ENCODE peak calls at places on chromosomes 4 and X, in five cellular contexts. G, Z, K, B and C are unnamed samples.
A peak's percentile ranks its signal among the peaks of the same experiment; 100 is the strongest.

GRCh38 chr4:178198691-178199090 is 756.5 kb upstream of the AGA start:
- DNase-seq in G (no peak), K (no peak), B (no peak), Z (no peak), C (no peak)

GRCh38 chr4:180913750-180914149 is 1329.5 kb upstream of the TENM3 start:
- DNase-seq in K (no peak), B (no peak), Z (no peak), G (no peak), C (no peak)

GRCh38 chr4:52288212-52288611 is 237.1 kb downstream of the SPATA18 start:
- DNase-seq in G (no peak), Z (no peak), B (no peak), K (no peak), C (no peak)

GRCh38 chrX:39577976-39578962 is 519.5 kb downstream of the BCOR start:
- DNase-seq in B (peak; percentile 42), K (no peak), Z (peak; percentile 5), G (peak; percentile 41), C (peak; percentile 53)

GRCh38 chr4:88858752-88859151 is 161.1 kb upstream of the NAP1L5 start:
- DNase-seq in G (no peak), B (no peak), K (no peak), Z (peak; percentile 11), C (no peak)

GRCh38 chrX:27910412-27910811 is 70.8 kb downstream of the DCAF8L1 start:
- DNase-seq in K (no peak), G (no peak), B (no peak), Z (no peak), C (no peak)

GRCh38 chrX:75278991-75279390 is 5.1 kb downstream of the UPRT start:
- DNase-seq in Z (no peak), B (no peak), K (no peak), G (no peak), C (no peak)

GRCh38 chrX:103464071-103464773 is 55.1 kb downstream of the RAB40A start:
- DNase-seq in B (no peak), Z (peak; percentile 19), G (peak; percentile 10), K (peak; percentile 28), C (no peak)

GRCh38 chrX:51496501-51497291 is at the start of gene NUDT11:
- DNase-seq in Z (peak; percentile 18), K (peak; percentile 39), B (peak; percentile 50), G (peak; percentile 46), C (peak; percentile 87)

GRCh38 chr4:112436987-112437386 is 79.0 kb downstream of the NEUROG2 start:
- DNase-seq in G (no peak), Z (no peak), K (no peak), B (no peak), C (no peak)

GRCh38 chrX:115579786-115580294 is 18.9 kb downstream of the PLS3 start:
- DNase-seq in B (no peak), Z (no peak), G (no peak), K (no peak), C (no peak)

GRCh38 chr4:20376070-20376469 is 124.4 kb downstream of the SLIT2 start:
- DNase-seq in B (no peak), K (no peak), Z (no peak), G (no peak), C (no peak)

GRCh38 chr4:3384771-3385701 is 56.7 kb upstream of the HGFAC start:
- DNase-seq in K (no peak), Z (peak; percentile 49), B (no peak), G (peak; percentile 41), C (peak; percentile 56)

GRCh38 chrX:17494231-17494630 is 119.2 kb downstream of the NHS start:
- DNase-seq in B (no peak), G (no peak), K (no peak), Z (no peak), C (no peak)

GRCh38 chrX:78104447-78105176 is 564 bp downstream of the PGK1 start:
- DNase-seq in B (peak; percentile 58), G (peak; percentile 70), K (peak; percentile 31), Z (peak; percentile 9), C (peak; percentile 72)

DNA sequence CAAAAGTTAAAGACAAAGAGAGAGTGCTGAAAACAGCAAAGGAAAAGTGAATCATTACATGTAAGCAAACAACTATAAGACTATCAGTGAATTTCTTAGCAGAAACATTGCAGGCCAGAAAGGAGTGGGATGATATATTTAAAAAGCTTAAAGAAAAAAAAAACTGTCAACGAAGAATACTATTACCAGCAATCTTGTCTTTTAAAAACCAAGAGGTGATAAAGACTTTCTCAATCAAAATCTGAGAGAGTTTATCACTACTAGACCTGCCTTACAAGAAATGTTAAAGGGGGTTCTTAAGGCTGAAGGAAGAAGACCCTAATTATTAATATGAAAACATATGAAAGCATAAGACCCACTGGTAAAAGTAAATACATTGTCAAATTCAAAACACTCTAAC is 132.5 kb upstream of the ZCCHC13 start:
- DNase-seq in G (no peak), B (no peak), K (no peak), Z (no peak), C (no peak)
- H3K9me3 ChIP-seq in G (no peaks in the 10 kb centered on the region), B (no peaks in the 10 kb centered on the region), K (no peaks in the 10 kb centered on the region), Z (no peaks in the 10 kb centered on the region), C (no peaks in the 10 kb centered on the region)

DNA sequence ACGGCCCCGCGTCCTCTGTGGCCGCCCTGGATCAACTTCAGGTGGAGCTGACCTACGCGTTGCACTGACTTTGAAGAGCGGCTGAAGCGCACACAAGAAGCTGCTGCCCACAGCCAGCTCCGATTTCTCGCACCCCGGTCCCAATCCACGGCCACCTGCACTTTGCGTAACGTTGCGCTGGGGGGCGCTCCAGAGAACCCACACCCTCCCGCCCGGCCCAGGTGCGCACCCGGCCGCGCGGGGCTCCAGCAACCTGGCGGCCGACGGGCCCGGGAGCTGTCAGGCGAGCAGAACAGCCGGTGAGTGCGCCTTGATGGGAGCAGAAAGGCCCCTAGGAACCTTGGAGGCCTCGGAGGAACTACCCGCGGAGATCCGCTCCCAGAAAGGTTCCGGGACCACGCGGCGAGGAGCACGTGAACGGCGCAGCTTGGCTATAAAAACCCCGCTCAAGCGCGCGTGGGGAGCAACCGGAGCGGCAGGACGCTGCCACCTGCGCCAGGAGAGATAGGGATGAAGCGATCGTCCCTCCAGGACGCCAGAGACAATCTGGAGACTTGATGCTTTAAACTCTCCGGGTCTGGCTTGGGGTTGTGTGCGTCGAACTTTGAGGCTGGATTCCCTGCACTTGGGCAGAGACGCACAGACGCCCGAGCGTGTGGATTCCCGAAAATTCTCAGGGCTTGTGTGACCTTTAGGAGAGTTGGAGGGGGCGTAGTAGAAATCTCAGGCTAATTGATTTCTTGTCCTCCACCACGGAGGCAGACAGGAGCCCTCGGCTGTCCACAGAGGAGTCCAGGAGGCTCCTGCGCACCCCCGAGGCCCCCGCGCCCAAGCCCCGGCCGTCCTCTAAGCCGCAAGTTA is 591 bp upstream of the NWD2 start:
- DNase-seq in G (peak; percentile 12), B (no peak), K (no peak), Z (no peak), C (no peak)
- H3K4me1 ChIP-seq in G (peaks cover 13% of the 10 kb centered on the region), B (no peaks in the 10 kb centered on the region), K (no peaks in the 10 kb centered on the region), Z (no peaks in the 10 kb centered on the region), C (no peaks in the 10 kb centered on the region)

GRCh38 chr4:24488399-24489164 is 95.8 kb downstream of the DHX15 start:
- DNase-seq in Z (peak; percentile 90), B (no peak), G (peak; percentile 79), K (peak; percentile 85), C (peak; percentile 86)

GRCh38 chr4:24495388-24495787 is 89.0 kb downstream of the DHX15 start:
- DNase-seq in B (no peak), G (no peak), K (no peak), Z (no peak), C (no peak)

DNA sequence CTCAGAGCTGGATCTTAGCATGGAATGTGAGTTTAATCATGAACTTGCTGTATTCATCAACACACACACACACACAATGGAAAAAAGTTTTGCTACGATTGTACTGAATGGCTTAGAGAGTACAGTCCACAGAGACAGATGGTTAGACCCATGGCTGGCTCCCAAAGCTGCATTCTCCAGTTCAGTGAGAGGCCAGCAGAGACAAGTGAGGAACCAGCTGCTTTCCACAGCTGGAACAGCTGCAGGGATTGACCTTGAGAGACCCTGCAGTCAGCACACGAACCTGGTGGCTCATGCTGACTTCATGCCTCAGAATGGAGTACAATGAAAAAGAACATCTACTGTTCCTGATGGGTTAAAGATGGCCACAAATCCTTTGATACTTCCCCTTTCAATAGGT is 94.5 kb downstream of the DHX15 start:
- DNase-seq in Z (peak; percentile 44), G (no peak), K (no peak), B (no peak), C (no peak)
- H3K9me3 ChIP-seq in Z (no peaks in the 10 kb centered on the region), G (no peaks in the 10 kb centered on the region), K (no peaks in the 10 kb centered on the region), B (no peaks in the 10 kb centered on the region), C (no peaks in the 10 kb centered on the region)

DNA sequence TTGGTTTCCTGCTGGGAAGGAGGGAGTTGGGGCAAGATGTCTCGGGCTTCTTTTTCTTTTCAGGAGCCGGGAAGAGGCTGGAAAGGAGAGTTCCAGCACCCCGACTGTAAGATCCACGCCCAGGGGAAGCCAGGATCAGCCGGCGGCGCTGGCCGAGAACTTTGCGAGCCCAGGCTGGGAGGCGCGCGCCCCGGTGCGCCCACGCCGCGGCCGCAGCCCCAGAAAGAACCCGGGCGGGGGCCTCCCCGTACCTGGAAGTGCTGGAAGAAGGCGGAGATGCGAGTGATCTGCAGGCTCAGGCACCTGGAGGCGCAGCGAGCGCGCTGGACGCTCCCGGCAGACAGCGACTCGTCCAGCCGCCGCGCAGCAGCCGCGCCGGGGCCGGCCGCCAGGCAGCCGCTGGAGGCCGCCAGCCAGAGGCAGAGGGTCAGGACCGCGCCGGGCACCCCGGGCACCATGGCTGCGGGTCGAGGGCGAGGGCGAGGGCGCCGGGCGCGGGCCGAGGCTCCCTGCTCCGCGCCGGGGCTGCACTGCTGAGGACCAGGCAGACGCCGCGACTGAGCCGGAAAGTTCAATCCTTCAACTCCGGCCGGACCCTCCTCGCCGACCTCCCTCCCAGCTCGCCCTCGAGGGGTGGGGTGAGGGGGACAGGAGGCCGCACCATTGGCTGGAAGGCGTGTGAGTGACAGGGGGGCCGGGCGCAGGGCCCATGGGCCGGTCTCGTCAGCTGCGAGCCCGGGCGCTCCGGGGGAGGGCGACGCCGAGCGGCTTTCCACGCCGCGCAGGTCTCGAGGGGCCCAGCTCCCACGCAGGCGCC is at the start of gene ANOS1:
- DNase-seq in G (no peak), K (no peak), B (no peak), Z (peak; percentile 23), C (peak; percentile 91)
- H3K4me1 ChIP-seq in G (no peaks in the 10 kb centered on the region), K (no peaks in the 10 kb centered on the region), B (no peaks in the 10 kb centered on the region), Z (no peaks in the 10 kb centered on the region), C (no peaks in the 10 kb centered on the region)

DNA sequence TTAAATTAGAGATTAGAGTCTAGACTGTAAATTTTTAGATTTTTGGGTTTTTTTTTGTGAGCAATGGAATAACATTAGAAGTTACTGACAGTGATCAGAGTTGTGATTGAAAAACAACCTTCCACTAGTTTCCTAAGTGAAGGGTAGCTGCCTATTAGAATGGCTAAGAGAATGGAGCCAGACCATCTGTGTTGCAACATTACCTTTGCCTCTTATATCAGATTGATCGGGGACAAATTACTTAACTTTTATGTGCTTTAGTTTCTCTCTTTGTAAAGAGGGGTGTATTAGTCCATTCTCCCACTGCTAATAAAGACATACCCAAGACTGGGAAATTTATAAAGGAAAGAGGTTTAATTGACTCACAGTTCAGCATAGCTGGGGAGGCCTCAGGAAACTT is 12.5 kb upstream of the PI4K2B start:
- DNase-seq in G (no peak), Z (no peak), B (no peak), K (no peak), C (no peak)
- H3K9me3 ChIP-seq in G (peaks cover 38% of the 10 kb centered on the region), Z (no peaks in the 10 kb centered on the region), B (peaks cover 13% of the 10 kb centered on the region), K (peaks cover 9% of the 10 kb centered on the region), C (no peaks in the 10 kb centered on the region)

GRCh38 chr4:185712350-185713024 is 99.5 kb downstream of the SORBS2 start:
- DNase-seq in Z (no peak), K (no peak), B (no peak), G (no peak), C (peak; percentile 47)
- H3K4me1 ChIP-seq in Z (no peaks in the 10 kb centered on the region), K (no peaks in the 10 kb centered on the region), B (no peaks in the 10 kb centered on the region), G (peaks cover 5% of the 10 kb centered on the region), C (peaks cover 10% of the 10 kb centered on the region)